ENCODE peak calls at places on chromosomes 13 and 19, in five cellular contexts. T is IMR-90, U is HepG2, J is GM12878, I is K562. Y is an unnamed sample.

GRCh38 chr13:36986462-36987240 is 12.5 kb downstream of the ALG5 start:
- DNase-seq in T (peak), U (no peak), J (no peak), I (no peak), Y (no peak)

GRCh38 chr13:31955745-31956144 is 75.8 kb upstream of the FRY start:
- DNase-seq in T (no peak), U (no peak), J (no peak), I (no peak), Y (no peak)

GRCh38 chr13:107205318-107206112 is 637.6 kb upstream of the ARGLU1 start:
- DNase-seq in T (peak), U (peak), J (no peak), I (peak), Y (peak)

GRCh38 chr13:79457948-79458347 is 23.0 kb upstream of the NDFIP2 start:
- DNase-seq in T (peak), U (no peak), J (no peak), I (peak), Y (no peak)

GRCh38 chr13:45178349-45179142 is 22.3 kb downstream of the KCTD4 start:
- DNase-seq in T (peak), U (peak), J (no peak), I (no peak), Y (no peak)

GRCh38 chr13:113809934-113810333 is 50.9 kb downstream of the TMEM255B start:
- DNase-seq in T (no peak), U (no peak), J (no peak), I (no peak), Y (no peak)

GRCh38 chr13:20475927-20476691 is 49.5 kb downstream of the CRYL1 start:
- DNase-seq in T (no peak), U (no peak), J (peak), I (no peak), Y (no peak)

GRCh38 chr13:108070491-108070890 is 144.8 kb downstream of the LIG4 start:
- DNase-seq in T (no peak), U (no peak), J (no peak), I (no peak), Y (no peak)

GRCh38 chr13:31431722-31432137 is 232.0 kb downstream of the B3GLCT start:
- DNase-seq in T (peak), U (peak), J (no peak), I (peak), Y (peak)

GRCh38 chr19:41944336-41944735 is 14.8 kb downstream of the RABAC1 start:
- DNase-seq in T (no peak), U (no peak), J (no peak), I (no peak), Y (no peak)

GRCh38 chr19:7426986-7427385 is 61.8 kb downstream of the PEX11G start:
- DNase-seq in T (no peak), U (no peak), J (no peak), I (no peak), Y (no peak)

GRCh38 chr19:32041681-32042292 is 303.6 kb upstream of the ZNF507 start:
- DNase-seq in T (peak), U (peak), J (no peak), I (peak), Y (peak)

GRCh38 chr13:42360046-42360445 is 88.1 kb downstream of the AKAP11 start:
- DNase-seq in T (no peak), U (no peak), J (no peak), I (no peak), Y (no peak)

GRCh38 chr19:45009625-45010255 is 8.5 kb downstream of the RELB start:
- DNase-seq in T (no peak), U (no peak), J (no peak), I (no peak), Y (no peak)

GRCh38 chr19:5804516-5805464 is at the start of gene NRTN:
- DNase-seq in T (no peak), U (no peak), J (no peak), I (peak), Y (peak)

GRCh38 chr13:109840201-109840892 is 54.0 kb upstream of the IRS2 start:
- DNase-seq in T (peak), U (no peak), J (no peak), I (no peak), Y (no peak)

GRCh38 chr19:54310543-54310942 is 2.4 kb downstream of the LILRA5 start:
- DNase-seq in T (no peak), U (no peak), J (no peak), I (no peak), Y (no peak)

GRCh38 chr13:21777813-21778212 is 106.9 kb downstream of the FGF9 start:
- DNase-seq in T (no peak), U (no peak), J (no peak), I (no peak), Y (no peak)

GRCh38 chr19:609001-609340 is 19.3 kb downstream of the HCN2 start:
- DNase-seq in T (no peak), U (no peak), J (no peak), I (no peak), Y (peak)

GRCh38 chr13:24624363-24624762 is 55.8 kb upstream of the ATP12A start:
- DNase-seq in T (no peak), U (no peak), J (no peak), I (no peak), Y (no peak)

GRCh38 chr19:40800339-40800996 is 1.5 kb downstream of the EGLN2 start:
- DNase-seq in T (no peak), U (no peak), J (no peak), I (no peak), Y (no peak)

GRCh38 chr19:56966697-56967299 is 126.3 kb upstream of the PEG3 start:
- DNase-seq in T (no peak), U (no peak), J (no peak), I (no peak), Y (no peak)

GRCh38 chr13:113452942-113453901 is at the start of gene ADPRHL1:
- DNase-seq in T (no peak), U (no peak), J (no peak), I (no peak), Y (peak)

GRCh38 chr19:13814550-13814949 is 19.3 kb downstream of the ZSWIM4 start:
- DNase-seq in T (no peak), U (no peak), J (no peak), I (no peak), Y (no peak)

GRCh38 chr19:17079710-17080440 is 4.3 kb downstream of the MYO9B start:
- DNase-seq in T (peak), U (peak), J (peak), I (no peak), Y (peak)

GRCh38 chr13:83536941-83537340 is 345.3 kb downstream of the SLITRK1 start:
- DNase-seq in T (no peak), U (no peak), J (no peak), I (no peak), Y (no peak)

GRCh38 chr13:23901365-23901764 is 4.1 kb upstream of the C1QTNF9B start:
- DNase-seq in T (peak), U (no peak), J (no peak), I (no peak), Y (no peak)

GRCh38 chr19:29573486-29573885 is 32.6 kb upstream of the POP4 start:
- DNase-seq in T (no peak), U (no peak), J (no peak), I (no peak), Y (no peak)

GRCh38 chr19:46019270-46019669 is 3.6 kb downstream of the PGLYRP1 start:
- DNase-seq in T (no peak), U (no peak), J (no peak), I (no peak), Y (no peak)

GRCh38 chr13:65310663-65311328 is 1919.3 kb downstream of the PCDH9 start:
- DNase-seq in T (no peak), U (no peak), J (no peak), I (no peak), Y (no peak)

GRCh38 chr13:114124486-114124885 is 7.9 kb downstream of the RASA3 start:
- DNase-seq in T (no peak), U (no peak), J (no peak), I (no peak), Y (no peak)

GRCh38 chr13:48500652-48501197 is 32.2 kb downstream of the RCBTB2 start:
- DNase-seq in T (peak), U (peak), J (no peak), I (no peak), Y (no peak)

GRCh38 chr19:12784871-12785430 is 6.3 kb upstream of the JUNB start:
- DNase-seq in T (peak), U (no peak), J (no peak), I (no peak), Y (peak)

GRCh38 chr13:112887151-112887550 is 81.9 kb upstream of the MCF2L start:
- DNase-seq in T (no peak), U (no peak), J (no peak), I (no peak), Y (no peak)

DNA sequence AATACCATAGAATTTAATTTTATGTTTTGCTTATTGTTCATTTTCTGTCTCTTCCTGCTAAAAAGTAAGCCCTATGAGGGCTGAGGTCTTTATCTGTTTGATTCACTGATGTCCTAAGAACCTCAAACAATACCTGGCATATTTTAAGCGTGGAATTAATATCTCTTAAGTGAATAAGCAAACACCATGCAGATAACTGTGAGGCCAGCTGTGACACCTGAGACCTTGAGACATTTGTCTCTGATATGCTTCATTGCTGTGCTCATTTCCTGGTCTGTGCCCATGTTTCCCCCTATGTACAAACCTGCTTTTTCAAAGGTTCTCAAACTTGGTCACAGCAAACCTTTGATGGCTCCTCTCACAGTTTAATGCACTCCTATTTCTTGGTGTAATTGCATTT is 254.6 kb downstream of the COG6 start:
- DNase-seq in T (no peak), U (no peak), J (no peak), I (no peak), Y (no peak)
- TF ChIP-seq MXI1 in T (no peak), U (no peak), J (no peak), I (no peak), Y (no peak)

GRCh38 chr19:10201176-10201575 is 6.4 kb upstream of the DNMT1 start:
- DNase-seq in T (no peak), U (no peak), J (no peak), I (no peak), Y (no peak)
- TF ChIP-seq MXI1 in T (no peak), U (no peak), J (no peak), I (no peak), Y (no peak)

GRCh38 chr19:2371656-2372055 is 11.6 kb downstream of the TMPRSS9 start:
- DNase-seq in T (peak), U (no peak), J (no peak), I (no peak), Y (no peak)

GRCh38 chr19:2375341-2376121 is 15.5 kb downstream of the TMPRSS9 start:
- DNase-seq in T (no peak), U (no peak), J (no peak), I (no peak), Y (no peak)

GRCh38 chr19:2372076-2372612 is 12.1 kb downstream of the TMPRSS9 start:
- DNase-seq in T (no peak), U (no peak), J (no peak), I (no peak), Y (no peak)

GRCh38 chr19:2376784-2377519 is 16.9 kb downstream of the TMPRSS9 start:
- DNase-seq in T (no peak), U (no peak), J (no peak), I (no peak), Y (no peak)

DNA sequence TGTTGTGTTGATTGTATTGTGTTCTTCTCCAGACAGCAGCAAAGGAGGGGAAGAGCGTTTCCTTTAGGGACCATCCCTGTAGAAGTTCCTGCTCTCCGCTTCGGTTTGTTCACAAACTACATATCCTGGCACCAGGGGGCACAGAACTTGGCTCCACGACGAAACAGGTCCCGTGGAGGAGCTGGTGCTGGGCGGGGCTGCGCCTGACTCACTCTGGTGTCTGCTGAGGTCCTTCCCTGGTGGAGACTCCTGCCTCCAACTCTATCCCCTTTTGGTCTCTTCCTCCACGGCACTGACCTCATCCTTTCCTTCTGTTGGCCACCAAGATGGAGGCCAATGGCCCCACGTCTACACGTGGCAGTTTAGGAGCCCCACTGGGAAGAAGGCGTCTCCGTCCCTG is 14.7 kb downstream of the TMPRSS9 start:
- DNase-seq in T (no peak), U (no peak), J (no peak), I (no peak), Y (no peak)
- TF ChIP-seq MXI1 in T (no peak), U (no peak), J (no peak), I (no peak), Y (no peak)

GRCh38 chr19:50482886-50483285 is 6.2 kb upstream of the GARIN5A start:
- DNase-seq in T (no peak), U (no peak), J (no peak), I (no peak), Y (no peak)
- TF ChIP-seq MXI1 in T (no peak), U (no peak), J (no peak), I (no peak), Y (no peak)